ENCODE peak calls at places on chromosomes 2 and 18, in four cellular contexts. Q is amniotic epithelial cell; F is GM23338; V is activated T-cell treated with anti-CD3 and anti-CD28 coated beads, Interleukin-2, amount 50 U/mL, for 48 hours. L is an unnamed sample.

GRCh38 chr2:223744580-223744979 is 92.8 kb downstream of the AP1S3 start:
- DNase-seq in F (no peak), Q (peak), V (no peak), L (peak)

GRCh38 chr2:85318222-85319182 is 9.3 kb downstream of the TGOLN2 start:
- DNase-seq in V (peak), Q (peak), F (no peak), L (peak)

GRCh38 chr18:78703297-78703696 is 276.3 kb upstream of the SALL3 start:
- DNase-seq in V (no peak), F (peak), Q (no peak), L (no peak)

GRCh38 chr18:23964282-23965238 is 50.0 kb upstream of the TTC39C start:
- DNase-seq in V (peak), Q (peak), F (peak), L (no peak)

GRCh38 chr2:64848363-64848762 is 140.8 kb upstream of the SLC1A4 start:
- DNase-seq in V (no peak), Q (no peak), F (no peak), L (no peak)

GRCh38 chr18:23884712-23885375 is 129.7 kb upstream of the TTC39C start:
- DNase-seq in Q (no peak), V (no peak), F (peak), L (no peak)

GRCh38 chr2:26070684-26071189 is 36.9 kb downstream of the RAB10 start:
- DNase-seq in F (no peak), V (no peak), Q (no peak), L (no peak)

GRCh38 chr18:13791181-13791580 is 32.8 kb upstream of the MC5R start:
- DNase-seq in F (no peak), Q (no peak), V (no peak), L (no peak)

GRCh38 chr18:69774831-69775230 is 172.8 kb downstream of the CD226 start:
- DNase-seq in F (no peak), V (no peak), Q (peak), L (no peak)

GRCh38 chr2:46554381-46554780 is 75.0 kb downstream of the TMEM247 start:
- DNase-seq in F (no peak), Q (no peak), V (no peak), L (no peak)

GRCh38 chr2:18987592-18988073 is 370.8 kb downstream of the OSR1 start:
- DNase-seq in V (no peak), F (no peak), Q (peak), L (peak)

GRCh38 chr2:79782540-79782939 is 269.7 kb downstream of the CTNNA2 start:
- DNase-seq in Q (no peak), F (peak), V (no peak), L (no peak)

GRCh38 chr2:223545830-223546229 is 56.3 kb downstream of the SCG2 start:
- DNase-seq in V (no peak), F (no peak), Q (peak), L (no peak)

GRCh38 chr2:85325466-85325811 is 2.4 kb downstream of the TGOLN2 start:
- DNase-seq in Q (no peak), V (no peak), F (no peak), L (no peak)

GRCh38 chr2:31688282-31688681 is 107.5 kb upstream of the SRD5A2 start:
- DNase-seq in Q (peak), V (no peak), F (peak), L (no peak)

GRCh38 chr2:98561018-98561417 is 47.3 kb downstream of the COA5 start:
- DNase-seq in V (no peak), Q (no peak), F (no peak), L (no peak)

GRCh38 chr2:239818086-239818485 is 207.1 kb downstream of the NDUFA10 start:
- DNase-seq in Q (no peak), F (no peak), V (no peak), L (no peak)

GRCh38 chr18:48472610-48473009 is 63.4 kb upstream of the ZBTB7C start:
- DNase-seq in V (no peak), F (no peak), Q (peak), L (no peak)

GRCh38 chr2:174752403-174753037 is 11.8 kb downstream of the CHRNA1 start:
- DNase-seq in F (no peak), Q (no peak), V (peak), L (peak)

GRCh38 chr2:204977914-204978313 is 432.6 kb downstream of the PARD3B start:
- DNase-seq in Q (no peak), V (no peak), F (peak), L (no peak)